ENCODE peak calls at places on chromosomes 11 and 22, in four cellular contexts. U is iris pigment epithelial cell; F is naive thymus-derived CD8-positive, alpha-beta T cell; R is activated naive CD4-positive, alpha-beta T cell treated with anti-CD3 and anti-CD28 coated beads, Interleukin-2, amount 10 ng/mL, durations not matched to agents 7 days and 5 days. P is an unnamed sample.

GRCh38 chr22:44099696-44100095 is 75.6 kb downstream of the PARVB start:
- DNase-seq in U (no peak), R (no peak), F (no peak), P (no peak)

GRCh38 chr22:20010307-20011122 is 6.1 kb downstream of the ARVCF start:
- DNase-seq in F (no peak), U (no peak), R (no peak), P (no peak)

GRCh38 chr11:46298699-46299424 is 21.4 kb downstream of the CREB3L1 start:
- DNase-seq in R (no peak), F (no peak), U (peak; percentile 92), P (no peak)

GRCh38 chr11:118438314-118438931 is 2.1 kb downstream of the KMT2A start:
- DNase-seq in F (peak; percentile 72), U (peak; percentile 94), R (peak; percentile 76), P (peak; percentile 84)

GRCh38 chr11:67356867-67357561 is 3.7 kb upstream of the POLD4 start:
- DNase-seq in R (peak; percentile 80), U (peak; percentile 75), F (peak; percentile 76), P (peak; percentile 87)

GRCh38 chr11:75330279-75330678 is 21.2 kb downstream of the ARRB1 start:
- DNase-seq in U (no peak), F (no peak), R (no peak), P (no peak)

GRCh38 chr11:62542750-62543567 is 3.6 kb downstream of the AHNAK start:
- DNase-seq in R (peak; percentile 80), U (peak; percentile 70), F (peak; percentile 72), P (peak; percentile 91)

GRCh38 chr11:124402326-124402922 is 3.6 kb upstream of the OR8B3 start:
- DNase-seq in U (peak; percentile 89), F (no peak), R (peak; percentile 63), P (peak; percentile 72)

P was measured in activated effector memory CD4-positive, alpha-beta T cell treated with anti-CD3 and anti-CD28 coated beads, Interleukin-2, amount 50 U/mL, for 16 hours.